ENCODE peak calls at places on chromosomes 5 and 9, in five cellular contexts. G is transverse colon, K is adrenal gland, Q is kidney, U is tibial artery. H is an unnamed sample.

GRCh38 chr9:93809204-93809940 is 145.8 kb downstream of the BARX1 start:
- DNase-seq in G (no peak), K (no peak), Q (no peak), U (no peak), H (no peak)

GRCh38 chr9:117734523-117735314 is 30.5 kb downstream of the TLR4 start:
- DNase-seq in G (no peak), K (no peak), Q (no peak), U (no peak), H (peak; percentile 62)

GRCh38 chr5:135242496-135243193 is 156.4 kb downstream of the MACROH2A1 start:
- DNase-seq in G (peak; percentile 36), K (peak; percentile 76), Q (no peak), U (peak; percentile 80), H (peak; percentile 56)

GRCh38 chr5:91850031-91850430 is 466.9 kb upstream of the ARRDC3 start:
- DNase-seq in G (no peak), K (no peak), Q (no peak), U (no peak), H (peak; percentile 44)

GRCh38 chr5:4043135-4043534 is 447.5 kb downstream of the IRX1 start:
- DNase-seq in G (no peak), K (no peak), Q (no peak), U (no peak), H (no peak)

GRCh38 chr9:134182554-134183219 is 18.3 kb upstream of the RNU6ATAC start:
- DNase-seq in G (no peak), K (no peak), Q (peak; percentile 26), U (peak; percentile 23), H (no peak)

GRCh38 chr5:149732500-149733128 is 2.5 kb downstream of the PPARGC1B start:
- DNase-seq in G (peak; percentile 78), K (no peak), Q (peak; percentile 82), U (no peak), H (peak; percentile 22)

GRCh38 chr5:73230264-73231244 is 57.6 kb downstream of the TMEM174 start:
- DNase-seq in G (no peak), K (no peak), Q (peak; percentile 70), U (no peak), H (no peak)

GRCh38 chr5:16596541-16596940 is 20.3 kb downstream of the RETREG1 start:
- DNase-seq in G (no peak), K (no peak), Q (no peak), U (no peak), H (peak; percentile 7)

GRCh38 chr5:157187046-157187754 is 6.6 kb downstream of the ITK start:
- DNase-seq in G (no peak), K (no peak), Q (no peak), U (no peak), H (no peak)
- H3K4me3 ChIP-seq in G (no peak overlapping the region), K (no peak overlapping the region), Q (no peak overlapping the region), U (no peak overlapping the region), H (no peak overlapping the region)

GRCh38 chr5:180684623-180685161 is 35.3 kb upstream of the FLT4 start:
- DNase-seq in G (no peak), K (no peak), Q (no peak), U (no peak), H (no peak)
- TF ChIP-seq CTCF in G (no peak), K (no peak), Q (no peak), U (no peak), H (no peak)

GRCh38 chr5:11588803-11589202 is 315.4 kb downstream of the CTNND2 start:
- DNase-seq in G (no peak), K (no peak), Q (no peak), U (no peak), H (no peak)
- H3K4me3 ChIP-seq in G (no peak overlapping the region), K (no peak overlapping the region), Q (no peak overlapping the region), U (no peak overlapping the region), H (no peak overlapping the region)

DNA sequence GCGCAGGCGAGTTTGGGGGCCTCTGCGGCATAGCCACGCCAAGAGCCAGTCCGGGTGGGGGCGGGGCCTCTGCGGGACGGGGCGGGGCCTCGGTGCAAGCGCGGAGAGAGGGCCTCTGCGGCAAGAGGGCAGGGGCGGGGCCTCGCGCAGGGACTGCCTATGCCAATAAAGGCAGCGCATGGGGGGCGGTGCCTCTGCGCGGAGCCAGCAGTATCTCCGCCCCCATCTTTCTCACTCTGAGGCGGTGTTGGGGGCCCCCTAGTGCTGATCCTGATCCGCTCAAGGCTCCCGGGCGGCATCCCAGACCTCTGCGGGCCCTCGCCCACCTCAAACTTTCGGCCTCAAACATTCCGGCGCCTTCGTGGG is 9.2 kb upstream of the GPRIN1 start:
- DNase-seq in G (peak; percentile 47), K (peak; percentile 84), Q (peak; percentile 83), U (no peak), H (peak; percentile 97)
- TF ChIP-seq CTCF in G (no peak), K (peak; percentile 26), Q (no peak), U (no peak), H (peak; percentile 50)

H was measured in foreskin fibroblast.